ENCODE peak calls at places on chromosomes 2 and 18, in six cellular contexts. H is smooth muscle cell of the brain vasculature, F is NCI-H446 treated with DMSO at 0.1 percent for 48 hours, X is epithelial cell of esophagus, J is A549, G is GM04504. Q is an unnamed sample.

GRCh38 chr2:216023055-216023648 is 9.8 kb upstream of the MREG start:
- DNase-seq in H (peak), F (no peak), X (peak), J (peak), G (no peak), Q (peak)

GRCh38 chr18:23924813-23925212 is 89.7 kb upstream of the TTC39C start:
- DNase-seq in H (no peak), F (no peak), X (no peak), J (no peak), G (peak), Q (no peak)

GRCh38 chr2:61356958-61357350 is 113.9 kb downstream of the USP34 start:
- DNase-seq in H (no peak), F (no peak), X (no peak), J (no peak), G (peak), Q (no peak)

GRCh38 chr2:68423966-68424650 is 43.0 kb downstream of the FBXO48 start:
- DNase-seq in H (no peak), F (no peak), X (no peak), J (no peak), G (no peak), Q (peak)

GRCh38 chr18:74994502-74995403 is 214.2 kb downstream of the PTGR3 start:
- DNase-seq in H (no peak), F (no peak), X (peak), J (no peak), G (no peak), Q (no peak)

GRCh38 chr2:42133771-42134195 is 35.4 kb upstream of the EML4 start:
- DNase-seq in H (no peak), F (no peak), X (no peak), J (no peak), G (no peak), Q (no peak)

GRCh38 chr18:78090584-78090983 is 840.9 kb downstream of the GALR1 start:
- DNase-seq in H (no peak), F (no peak), X (peak), J (no peak), G (no peak), Q (no peak)

GRCh38 chr2:61090386-61090921 is 24.8 kb downstream of the SANBR start:
- DNase-seq in H (no peak), F (no peak), X (peak), J (no peak), G (no peak), Q (no peak)

GRCh38 chr2:196123679-196124373 is 47.6 kb downstream of the STK17B start:
- DNase-seq in H (no peak), F (no peak), X (no peak), J (no peak), G (no peak), Q (no peak)

GRCh38 chr2:85179541-85179940 is 46.3 kb downstream of the TCF7L1 start:
- DNase-seq in H (no peak), F (no peak), X (no peak), J (no peak), G (no peak), Q (no peak)

GRCh38 chr2:157075924-157076323 is 181.6 kb upstream of the GALNT5 start:
- DNase-seq in H (no peak), F (peak), X (no peak), J (no peak), G (no peak), Q (no peak)

GRCh38 chr2:163347982-163348842 is 387.6 kb downstream of the FIGN start:
- DNase-seq in H (peak), F (no peak), X (peak), J (peak), G (peak), Q (no peak)

GRCh38 chr2:187575081-187576067 is 21.1 kb upstream of the TFPI start:
- DNase-seq in H (no peak), F (no peak), X (no peak), J (no peak), G (no peak), Q (no peak)

GRCh38 chr2:60883896-60884295 is 2.5 kb downstream of the REL start:
- DNase-seq in H (no peak), F (no peak), X (no peak), J (no peak), G (no peak), Q (no peak)

GRCh38 chr2:45992746-45993475 is 304.3 kb upstream of the EPAS1 start:
- DNase-seq in H (no peak), F (no peak), X (no peak), J (no peak), G (no peak), Q (no peak)

GRCh38 chr2:96470636-96471035 is 34.5 kb downstream of the NEURL3 start:
- DNase-seq in H (no peak), F (no peak), X (no peak), J (peak), G (no peak), Q (peak)

GRCh38 chr2:164205347-164205746 is 415.9 kb downstream of the GRB14 start:
- DNase-seq in H (peak), F (no peak), X (peak), J (no peak), G (peak), Q (no peak)

GRCh38 chr2:224934542-224935188 is 107.6 kb downstream of the DOCK10 start:
- DNase-seq in H (no peak), F (peak), X (no peak), J (no peak), G (peak), Q (no peak)

GRCh38 chr18:59079264-59079972 is 60.3 kb upstream of the SEC11C start:
- DNase-seq in H (no peak), F (no peak), X (peak), J (no peak), G (no peak), Q (no peak)

GRCh38 chr18:14086459-14087231 is 45.6 kb downstream of the ZNF519 start:
- DNase-seq in H (no peak), F (peak), X (peak), J (peak), G (peak), Q (no peak)

GRCh38 chr2:241584446-241584845 is 25.9 kb downstream of the BOK start:
- DNase-seq in H (no peak), F (no peak), X (peak), J (peak), G (peak), Q (no peak)

GRCh38 chr2:134217316-134217715 is 36.6 kb upstream of the MGAT5 start:
- DNase-seq in H (no peak), F (no peak), X (no peak), J (no peak), G (no peak), Q (no peak)

GRCh38 chr18:74524097-74524496 is 10.2 kb upstream of the CNDP1 start:
- DNase-seq in H (no peak), F (no peak), X (no peak), J (no peak), G (no peak), Q (no peak)

GRCh38 chr2:64601785-64602391 is 51.8 kb downstream of the SERTAD2 start:
- DNase-seq in H (no peak), F (no peak), X (no peak), J (no peak), G (no peak), Q (no peak)

GRCh38 chr2:239970004-239970623 is 55.0 kb downstream of the NDUFA10 start:
- DNase-seq in H (no peak), F (no peak), X (no peak), J (peak), G (no peak), Q (no peak)

GRCh38 chr18:25164837-25165791 is 186.9 kb downstream of the ZNF521 start:
- DNase-seq in H (peak), F (no peak), X (no peak), J (no peak), G (peak), Q (no peak)

GRCh38 chr2:43084699-43085091 is 141.7 kb downstream of the ZFP36L2 start:
- DNase-seq in H (no peak), F (no peak), X (peak), J (no peak), G (no peak), Q (no peak)

GRCh38 chr2:134109246-134109645 is 144.6 kb upstream of the MGAT5 start:
- DNase-seq in H (no peak), F (no peak), X (no peak), J (no peak), G (no peak), Q (no peak)

GRCh38 chr2:180980943-180981898 is 816 bp downstream of the UBE2E3 start:
- DNase-seq in H (no peak), F (no peak), X (peak), J (no peak), G (peak), Q (no peak)